ENCODE peak calls at places on chromosomes 1 and 21, in seven cellular contexts. R is HFF-Myc; I is naive thymus-derived CD8-positive, alpha-beta T cell; X is non-pigmented ciliary epithelial cell; L is CD8-positive, alpha-beta memory T cell; P is NCI-H1105; H is activated T-cell treated with anti-CD3 and anti-CD28 coated beads for 1 hour. N is an unnamed sample.

GRCh38 chr1:201406831-201407406 is 7.8 kb upstream of the LAD1 start:
- DNase-seq in X (no peak), R (no peak), L (no peak), P (no peak), I (no peak), H (no peak), N (no peak)

GRCh38 chr1:10943991-10944730 is 68.3 kb upstream of the TARDBP start:
- DNase-seq in I (no peak), R (no peak), P (peak), H (no peak), L (no peak), X (no peak), N (peak)

GRCh38 chr1:201939271-201939973 is 6.9 kb downstream of the LMOD1 start:
- DNase-seq in R (no peak), P (no peak), L (no peak), H (no peak), X (no peak), I (no peak), N (no peak)

GRCh38 chr1:247430430-247430829 is 14.5 kb downstream of the NLRP3 start:
- DNase-seq in P (no peak), I (no peak), X (no peak), R (no peak), H (no peak), L (no peak), N (no peak)

GRCh38 chr1:203610061-203610460 is 16.6 kb upstream of the ATP2B4 start:
- DNase-seq in H (no peak), L (no peak), P (no peak), X (no peak), R (no peak), I (no peak), N (no peak)

GRCh38 chr1:43357251-43357650 is 1.5 kb upstream of the CDC20 start:
- DNase-seq in H (no peak), R (no peak), P (no peak), X (no peak), L (no peak), I (no peak), N (no peak)

GRCh38 chr1:67338642-67339041 is 31.0 kb downstream of the IL12RB2 start:
- DNase-seq in X (no peak), H (no peak), L (no peak), R (no peak), I (no peak), P (no peak), N (no peak)

GRCh38 chr1:94792473-94792875 is 27.7 kb upstream of the SLC44A3 start:
- DNase-seq in R (peak), P (no peak), I (no peak), L (no peak), H (no peak), X (no peak), N (no peak)

GRCh38 chr21:33668180-33668579 is 25.9 kb downstream of the ITSN1 start:
- DNase-seq in H (no peak), X (no peak), I (no peak), R (no peak), L (no peak), P (no peak), N (no peak)

GRCh38 chr1:3459940-3460652 is 5.6 kb downstream of the ARHGEF16 start:
- DNase-seq in I (no peak), P (no peak), X (no peak), L (no peak), H (no peak), R (no peak), N (no peak)

GRCh38 chr1:116916002-116916401 is 6.3 kb downstream of the PTGFRN start:
- DNase-seq in H (no peak), I (no peak), X (no peak), L (no peak), P (no peak), R (no peak), N (no peak)

N was measured in NCI-H1694 treated with DMSO at 0.1 percent for 48 hours.